ENCODE peak calls at places on chromosomes 11 and 22, in seven cellular contexts. One of them, this sample, is unnamed.

GRCh38 chr11:133726576-133726975 is 118.7 kb downstream of the SPATA19 start:
- DNase-seq in nephron progenitor cell: no peak
- DNase-seq in activated CD8-positive, alpha-beta T cell treated with anti-CD3 and anti-CD28 coated beads for 36 hours: no peak
- DNase-seq in epithelial cell of proximal tubule: no peak
- DNase-seq in HepG2: no peak
- DNase-seq in GM20000: no peak
- DNase-seq in HCT116: no peak
- DNase-seq in this sample: no peak

GRCh38 chr11:132099692-132100091 is 729.3 kb downstream of the NTM start:
- DNase-seq in epithelial cell of proximal tubule: no peak
- DNase-seq in nephron progenitor cell: peak
- DNase-seq in HepG2: no peak
- DNase-seq in HCT116: no peak
- DNase-seq in activated CD8-positive, alpha-beta T cell treated with anti-CD3 and anti-CD28 coated beads for 36 hours: peak
- DNase-seq in GM20000: peak
- DNase-seq in this sample: peak

GRCh38 chr11:117228091-117228490 is 3.8 kb downstream of the PCSK7 start:
- DNase-seq in activated CD8-positive, alpha-beta T cell treated with anti-CD3 and anti-CD28 coated beads for 36 hours: no peak
- DNase-seq in nephron progenitor cell: no peak
- DNase-seq in epithelial cell of proximal tubule: no peak
- DNase-seq in HepG2: no peak
- DNase-seq in GM20000: no peak
- DNase-seq in HCT116: no peak
- DNase-seq in this sample: no peak

GRCh38 chr11:133905677-133906156 is 51.1 kb downstream of the IGSF9B start:
- DNase-seq in GM20000: no peak
- DNase-seq in HepG2: no peak
- DNase-seq in HCT116: no peak
- DNase-seq in epithelial cell of proximal tubule: no peak
- DNase-seq in activated CD8-positive, alpha-beta T cell treated with anti-CD3 and anti-CD28 coated beads for 36 hours: no peak
- DNase-seq in nephron progenitor cell: no peak
- DNase-seq in this sample: no peak

GRCh38 chr22:48921411-48921903 is 906.2 kb downstream of the BRD1 start:
- DNase-seq in activated CD8-positive, alpha-beta T cell treated with anti-CD3 and anti-CD28 coated beads for 36 hours: no peak
- DNase-seq in HCT116: no peak
- DNase-seq in epithelial cell of proximal tubule: no peak
- DNase-seq in nephron progenitor cell: no peak
- DNase-seq in GM20000: no peak
- DNase-seq in HepG2: no peak
- DNase-seq in this sample: no peak

GRCh38 chr11:72899238-72899637 is 85.0 kb downstream of the ATG16L2 start:
- DNase-seq in nephron progenitor cell: no peak
- DNase-seq in epithelial cell of proximal tubule: no peak
- DNase-seq in GM20000: no peak
- DNase-seq in activated CD8-positive, alpha-beta T cell treated with anti-CD3 and anti-CD28 coated beads for 36 hours: no peak
- DNase-seq in HepG2: no peak
- DNase-seq in HCT116: no peak
- DNase-seq in this sample: no peak

GRCh38 chr11:8581300-8581699 is 12.7 kb downstream of the STK33 start:
- DNase-seq in epithelial cell of proximal tubule: no peak
- DNase-seq in HepG2: no peak
- DNase-seq in activated CD8-positive, alpha-beta T cell treated with anti-CD3 and anti-CD28 coated beads for 36 hours: no peak
- DNase-seq in nephron progenitor cell: no peak
- DNase-seq in HCT116: no peak
- DNase-seq in GM20000: no peak
- DNase-seq in this sample: no peak

GRCh38 chr11:119421351-119421750 is 1.6 kb downstream of the THY1 start:
- DNase-seq in activated CD8-positive, alpha-beta T cell treated with anti-CD3 and anti-CD28 coated beads for 36 hours: no peak
- DNase-seq in nephron progenitor cell: no peak
- DNase-seq in GM20000: peak
- DNase-seq in epithelial cell of proximal tubule: no peak
- DNase-seq in HCT116: no peak
- DNase-seq in HepG2: no peak
- DNase-seq in this sample: no peak

GRCh38 chr11:9138612-9139579 is 47.5 kb upstream of the SCUBE2 start:
- DNase-seq in HepG2: peak
- DNase-seq in epithelial cell of proximal tubule: peak
- DNase-seq in GM20000: no peak
- DNase-seq in activated CD8-positive, alpha-beta T cell treated with anti-CD3 and anti-CD28 coated beads for 36 hours: peak
- DNase-seq in HCT116: peak
- DNase-seq in nephron progenitor cell: no peak
- DNase-seq in this sample: no peak

GRCh38 chr11:70108250-70108649 is 30.1 kb downstream of the ANO1 start:
- DNase-seq in activated CD8-positive, alpha-beta T cell treated with anti-CD3 and anti-CD28 coated beads for 36 hours: no peak
- DNase-seq in epithelial cell of proximal tubule: no peak
- DNase-seq in nephron progenitor cell: no peak
- DNase-seq in HCT116: no peak
- DNase-seq in HepG2: no peak
- DNase-seq in GM20000: no peak
- DNase-seq in this sample: no peak

GRCh38 chr11:4496555-4497248 is 14.3 kb downstream of the OR52K1 start:
- DNase-seq in nephron progenitor cell: no peak
- DNase-seq in HepG2: no peak
- DNase-seq in HCT116: no peak
- DNase-seq in epithelial cell of proximal tubule: no peak
- DNase-seq in activated CD8-positive, alpha-beta T cell treated with anti-CD3 and anti-CD28 coated beads for 36 hours: no peak
- DNase-seq in GM20000: no peak
- DNase-seq in this sample: no peak

GRCh38 chr11:72724851-72725730 is 27.1 kb downstream of the ARAP1 start:
- DNase-seq in nephron progenitor cell: peak
- DNase-seq in GM20000: peak
- DNase-seq in activated CD8-positive, alpha-beta T cell treated with anti-CD3 and anti-CD28 coated beads for 36 hours: peak
- DNase-seq in HCT116: peak
- DNase-seq in epithelial cell of proximal tubule: no peak
- DNase-seq in HepG2: peak
- DNase-seq in this sample: peak

GRCh38 chr11:61532136-61533038 is 23.8 kb downstream of the LRRC10B start:
- DNase-seq in HepG2: peak
- DNase-seq in epithelial cell of proximal tubule: no peak
- DNase-seq in GM20000: peak
- DNase-seq in HCT116: no peak
- DNase-seq in nephron progenitor cell: no peak
- DNase-seq in activated CD8-positive, alpha-beta T cell treated with anti-CD3 and anti-CD28 coated beads for 36 hours: peak
- DNase-seq in this sample: peak

GRCh38 chr11:8086001-8086479 is 5.0 kb downstream of the TUB start:
- DNase-seq in HCT116: no peak
- DNase-seq in nephron progenitor cell: no peak
- DNase-seq in epithelial cell of proximal tubule: no peak
- DNase-seq in GM20000: no peak
- DNase-seq in HepG2: no peak
- DNase-seq in activated CD8-positive, alpha-beta T cell treated with anti-CD3 and anti-CD28 coated beads for 36 hours: no peak
- DNase-seq in this sample: no peak

GRCh38 chr11:74004694-74005615 is 3.9 kb downstream of the UCP3 start:
- DNase-seq in nephron progenitor cell: no peak
- DNase-seq in activated CD8-positive, alpha-beta T cell treated with anti-CD3 and anti-CD28 coated beads for 36 hours: peak
- DNase-seq in epithelial cell of proximal tubule: no peak
- DNase-seq in HepG2: no peak
- DNase-seq in HCT116: no peak
- DNase-seq in GM20000: no peak
- DNase-seq in this sample: peak

GRCh38 chr22:48439560-48440135 is 1388.0 kb downstream of the BRD1 start:
- DNase-seq in HepG2: no peak
- DNase-seq in epithelial cell of proximal tubule: no peak
- DNase-seq in nephron progenitor cell: no peak
- DNase-seq in HCT116: no peak
- DNase-seq in GM20000: no peak
- DNase-seq in activated CD8-positive, alpha-beta T cell treated with anti-CD3 and anti-CD28 coated beads for 36 hours: no peak
- DNase-seq in this sample: no peak

GRCh38 chr11:134521001-134521400 is 109.0 kb upstream of the B3GAT1 start:
- DNase-seq in GM20000: no peak
- DNase-seq in nephron progenitor cell: no peak
- DNase-seq in HepG2: no peak
- DNase-seq in activated CD8-positive, alpha-beta T cell treated with anti-CD3 and anti-CD28 coated beads for 36 hours: no peak
- DNase-seq in HCT116: no peak
- DNase-seq in epithelial cell of proximal tubule: no peak
- DNase-seq in this sample: no peak

GRCh38 chr11:86046111-86046510 is 22.8 kb downstream of the PICALM start:
- DNase-seq in GM20000: no peak
- DNase-seq in activated CD8-positive, alpha-beta T cell treated with anti-CD3 and anti-CD28 coated beads for 36 hours: no peak
- DNase-seq in HepG2: no peak
- DNase-seq in HCT116: no peak
- DNase-seq in epithelial cell of proximal tubule: no peak
- DNase-seq in nephron progenitor cell: no peak
- DNase-seq in this sample: no peak

GRCh38 chr11:32366671-32367070 is 68.7 kb downstream of the WT1 start:
- DNase-seq in HepG2: no peak
- DNase-seq in nephron progenitor cell: no peak
- DNase-seq in GM20000: no peak
- DNase-seq in HCT116: no peak
- DNase-seq in activated CD8-positive, alpha-beta T cell treated with anti-CD3 and anti-CD28 coated beads for 36 hours: no peak
- DNase-seq in epithelial cell of proximal tubule: peak
- DNase-seq in this sample: no peak

GRCh38 chr22:34036936-34037335 is 116.7 kb upstream of the LARGE1 start:
- DNase-seq in nephron progenitor cell: peak
- DNase-seq in GM20000: no peak
- DNase-seq in epithelial cell of proximal tubule: no peak
- DNase-seq in HepG2: no peak
- DNase-seq in HCT116: no peak
- DNase-seq in activated CD8-positive, alpha-beta T cell treated with anti-CD3 and anti-CD28 coated beads for 36 hours: no peak
- DNase-seq in this sample: peak

DNA sequence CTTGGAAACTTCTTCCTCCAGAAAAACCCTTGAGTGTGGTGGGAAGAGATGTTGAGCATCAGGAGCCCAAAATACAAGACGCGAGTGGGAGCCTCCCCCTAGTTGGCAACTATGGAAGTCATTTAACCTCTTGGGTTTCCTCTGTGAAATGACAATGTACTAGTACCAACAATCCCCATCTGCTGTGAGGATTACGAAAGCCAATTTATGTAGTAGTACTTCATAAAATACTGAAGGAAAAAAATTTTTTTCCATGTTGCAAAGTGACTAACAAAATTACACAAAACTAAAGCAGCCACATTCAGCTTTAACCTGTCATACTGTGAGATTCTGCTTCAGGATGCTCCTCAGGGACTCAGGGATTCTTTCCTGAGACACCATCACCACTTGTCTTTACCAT is 595 bp upstream of the SLC25A17 start:
- DNase-seq in GM20000: peak
- DNase-seq in HepG2: no peak
- DNase-seq in activated CD8-positive, alpha-beta T cell treated with anti-CD3 and anti-CD28 coated beads for 36 hours: peak
- DNase-seq in nephron progenitor cell: no peak
- DNase-seq in HCT116: no peak
- DNase-seq in epithelial cell of proximal tubule: no peak
- DNase-seq in this sample: peak
- TF ChIP-seq CTCF in GM20000: no peak
- TF ChIP-seq CTCF in HepG2: no peak
- TF ChIP-seq CTCF in activated CD8-positive, alpha-beta T cell treated with anti-CD3 and anti-CD28 coated beads for 36 hours: no peak
- TF ChIP-seq CTCF in nephron progenitor cell: no peak
- TF ChIP-seq CTCF in HCT116: no peak
- TF ChIP-seq CTCF in epithelial cell of proximal tubule: no peak
- TF ChIP-seq CTCF in this sample: no peak

GRCh38 chr22:47237890-47238480 is 475.5 kb downstream of the TBC1D22A start:
- DNase-seq in GM20000: no peak
- DNase-seq in HepG2: no peak
- DNase-seq in epithelial cell of proximal tubule: no peak
- DNase-seq in activated CD8-positive, alpha-beta T cell treated with anti-CD3 and anti-CD28 coated beads for 36 hours: no peak
- DNase-seq in HCT116: no peak
- DNase-seq in nephron progenitor cell: no peak
- DNase-seq in this sample: no peak

GRCh38 chr22:47233316-47234243 is 471.1 kb downstream of the TBC1D22A start:
- DNase-seq in activated CD8-positive, alpha-beta T cell treated with anti-CD3 and anti-CD28 coated beads for 36 hours: no peak
- DNase-seq in HCT116: no peak
- DNase-seq in nephron progenitor cell: no peak
- DNase-seq in HepG2: no peak
- DNase-seq in epithelial cell of proximal tubule: no peak
- DNase-seq in GM20000: no peak
- DNase-seq in this sample: no peak

GRCh38 chr22:47236718-47237117 is 474.3 kb downstream of the TBC1D22A start:
- DNase-seq in epithelial cell of proximal tubule: no peak
- DNase-seq in activated CD8-positive, alpha-beta T cell treated with anti-CD3 and anti-CD28 coated beads for 36 hours: no peak
- DNase-seq in nephron progenitor cell: no peak
- DNase-seq in HepG2: no peak
- DNase-seq in HCT116: no peak
- DNase-seq in GM20000: no peak
- DNase-seq in this sample: no peak

GRCh38 chr22:47240116-47240515 is 477.7 kb downstream of the TBC1D22A start:
- DNase-seq in nephron progenitor cell: no peak
- DNase-seq in GM20000: no peak
- DNase-seq in HepG2: no peak
- DNase-seq in activated CD8-positive, alpha-beta T cell treated with anti-CD3 and anti-CD28 coated beads for 36 hours: no peak
- DNase-seq in epithelial cell of proximal tubule: no peak
- DNase-seq in HCT116: no peak
- DNase-seq in this sample: no peak

GRCh38 chr22:47238886-47239860 is 476.7 kb downstream of the TBC1D22A start:
- DNase-seq in epithelial cell of proximal tubule: no peak
- DNase-seq in HCT116: no peak
- DNase-seq in activated CD8-positive, alpha-beta T cell treated with anti-CD3 and anti-CD28 coated beads for 36 hours: no peak
- DNase-seq in HepG2: no peak
- DNase-seq in GM20000: no peak
- DNase-seq in nephron progenitor cell: no peak
- DNase-seq in this sample: no peak
- TF ChIP-seq CTCF in epithelial cell of proximal tubule: no peak
- TF ChIP-seq CTCF in HCT116: no peak
- TF ChIP-seq CTCF in activated CD8-positive, alpha-beta T cell treated with anti-CD3 and anti-CD28 coated beads for 36 hours: no peak
- TF ChIP-seq CTCF in HepG2: no peak
- TF ChIP-seq CTCF in GM20000: no peak
- TF ChIP-seq CTCF in nephron progenitor cell: no peak
- TF ChIP-seq CTCF in this sample: no peak

GRCh38 chr22:31199187-31199586 is 12.9 kb upstream of the LIMK2 start:
- DNase-seq in GM20000: no peak
- DNase-seq in HCT116: no peak
- DNase-seq in nephron progenitor cell: no peak
- DNase-seq in HepG2: peak
- DNase-seq in epithelial cell of proximal tubule: no peak
- DNase-seq in activated CD8-positive, alpha-beta T cell treated with anti-CD3 and anti-CD28 coated beads for 36 hours: no peak
- DNase-seq in this sample: no peak
- TF ChIP-seq CTCF in GM20000: no peak
- TF ChIP-seq CTCF in HCT116: peak
- TF ChIP-seq CTCF in nephron progenitor cell: no peak
- TF ChIP-seq CTCF in HepG2: peak
- TF ChIP-seq CTCF in epithelial cell of proximal tubule: peak
- TF ChIP-seq CTCF in activated CD8-positive, alpha-beta T cell treated with anti-CD3 and anti-CD28 coated beads for 36 hours: no peak
- TF ChIP-seq CTCF in this sample: no peak

DNA sequence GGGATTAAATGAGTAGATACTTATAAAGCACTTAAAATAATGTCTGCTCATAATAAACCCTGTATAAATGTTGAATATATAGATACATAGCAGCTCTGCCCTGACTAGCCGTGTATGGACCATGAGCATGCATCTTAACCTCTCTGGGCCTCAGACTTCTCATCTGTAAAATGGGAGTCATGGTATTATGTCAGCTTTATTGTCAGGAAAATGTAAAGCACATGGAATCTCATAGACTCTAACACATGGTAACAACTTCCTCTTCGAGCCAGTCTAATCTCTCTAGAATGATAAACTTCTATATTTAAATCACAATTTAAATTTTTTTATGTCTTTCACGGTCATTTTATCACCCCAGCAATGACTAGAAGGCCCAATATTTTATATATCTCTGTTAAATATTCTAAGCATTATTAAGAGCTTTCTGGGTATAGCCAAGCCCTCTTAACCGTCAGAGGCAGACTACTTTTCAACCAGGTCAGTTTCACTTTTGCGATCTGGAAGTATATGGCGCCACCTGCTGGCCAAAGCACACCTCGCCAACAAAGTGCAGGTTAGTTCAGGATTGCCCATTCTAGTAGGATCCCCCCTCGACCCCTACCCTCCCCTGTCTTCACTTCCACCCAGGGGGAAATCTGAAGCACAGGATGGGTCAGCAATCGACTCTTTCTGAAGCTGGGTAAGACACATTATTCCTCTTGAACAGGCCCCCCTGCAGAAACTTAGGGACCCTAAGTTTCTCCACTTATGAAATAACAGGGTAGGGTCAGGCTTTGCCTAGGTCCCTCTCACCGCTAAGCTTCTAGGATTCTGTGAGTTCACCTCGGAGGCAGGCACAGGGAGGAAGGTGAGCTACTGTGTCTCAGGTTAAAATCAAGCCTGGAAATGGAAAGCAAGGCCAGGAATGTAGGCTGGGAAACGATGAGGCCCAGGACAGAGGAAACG is 36.0 kb downstream of the KCNJ1 start:
- DNase-seq in epithelial cell of proximal tubule: peak
- DNase-seq in nephron progenitor cell: peak
- DNase-seq in HCT116: peak
- DNase-seq in GM20000: peak
- DNase-seq in activated CD8-positive, alpha-beta T cell treated with anti-CD3 and anti-CD28 coated beads for 36 hours: peak
- DNase-seq in HepG2: peak
- DNase-seq in this sample: peak
- TF ChIP-seq CTCF in epithelial cell of proximal tubule: peak
- TF ChIP-seq CTCF in nephron progenitor cell: peak
- TF ChIP-seq CTCF in HCT116: peak
- TF ChIP-seq CTCF in GM20000: peak
- TF ChIP-seq CTCF in activated CD8-positive, alpha-beta T cell treated with anti-CD3 and anti-CD28 coated beads for 36 hours: peak
- TF ChIP-seq CTCF in HepG2: peak
- TF ChIP-seq CTCF in this sample: peak